ENCODE peak calls at places on chromosomes 11 and 22, in nine cellular contexts. One of them, this sample, is unnamed.

GRCh38 chr11:123577081-123577598 is 77.3 kb downstream of the SCN3B start:
- DNase-seq in prostate gland: peak; percentile 36
- DNase-seq in AG09319: no peak
- DNase-seq in spleen: peak; percentile 92
- DNase-seq in omental fat pad: peak; percentile 58
- DNase-seq in fibroblast of lung: peak; percentile 35
- DNase-seq in coronary artery: no peak
- DNase-seq in fibroblast of mammary gland: peak; percentile 42
- DNase-seq in Calu3: peak; percentile 72
- DNase-seq in this sample: peak; percentile 85

GRCh38 chr11:45737056-45737455 is 67.9 kb upstream of the SLC35C1 start:
- DNase-seq in fibroblast of lung: no peak
- DNase-seq in omental fat pad: no peak
- DNase-seq in prostate gland: no peak
- DNase-seq in fibroblast of mammary gland: peak; percentile 36
- DNase-seq in coronary artery: no peak
- DNase-seq in Calu3: no peak
- DNase-seq in AG09319: no peak
- DNase-seq in spleen: no peak
- DNase-seq in this sample: no peak

GRCh38 chr22:49726701-49727101 is 101.0 kb downstream of the BRD1 start:
- DNase-seq in fibroblast of mammary gland: no peak
- DNase-seq in omental fat pad: no peak
- DNase-seq in prostate gland: no peak
- DNase-seq in AG09319: no peak
- DNase-seq in Calu3: no peak
- DNase-seq in spleen: no peak
- DNase-seq in coronary artery: no peak
- DNase-seq in fibroblast of lung: no peak
- DNase-seq in this sample: no peak

GRCh38 chr22:44620129-44620840 is 81.7 kb upstream of the PRR5 start:
- DNase-seq in omental fat pad: peak; percentile 64
- DNase-seq in coronary artery: no peak
- DNase-seq in fibroblast of lung: peak; percentile 55
- DNase-seq in prostate gland: no peak
- DNase-seq in fibroblast of mammary gland: peak; percentile 55
- DNase-seq in AG09319: no peak
- DNase-seq in Calu3: peak; percentile 41
- DNase-seq in spleen: peak; percentile 92
- DNase-seq in this sample: no peak

GRCh38 chr11:75241906-75242644 is 1.5 kb downstream of the TPBGL start:
- DNase-seq in Calu3: no peak
- DNase-seq in coronary artery: no peak
- DNase-seq in fibroblast of lung: no peak
- DNase-seq in AG09319: no peak
- DNase-seq in fibroblast of mammary gland: no peak
- DNase-seq in prostate gland: no peak
- DNase-seq in omental fat pad: no peak
- DNase-seq in spleen: no peak
- DNase-seq in this sample: peak; percentile 41

GRCh38 chr11:105046898-105047579 is 1.9 kb upstream of the CARD16 start:
- DNase-seq in omental fat pad: no peak
- DNase-seq in fibroblast of lung: peak; percentile 100
- DNase-seq in coronary artery: no peak
- DNase-seq in prostate gland: peak; percentile 15
- DNase-seq in fibroblast of mammary gland: peak; percentile 98
- DNase-seq in spleen: no peak
- DNase-seq in Calu3: peak; percentile 35
- DNase-seq in AG09319: peak; percentile 97
- DNase-seq in this sample: no peak

GRCh38 chr11:117910941-117911630 is 18.1 kb downstream of the TMPRSS13 start:
- DNase-seq in prostate gland: no peak
- DNase-seq in fibroblast of lung: no peak
- DNase-seq in spleen: peak; percentile 48
- DNase-seq in Calu3: no peak
- DNase-seq in omental fat pad: no peak
- DNase-seq in fibroblast of mammary gland: no peak
- DNase-seq in AG09319: no peak
- DNase-seq in coronary artery: peak; percentile 53
- DNase-seq in this sample: no peak

GRCh38 chr11:72671144-72672099 is 2.8 kb downstream of the PDE2A start:
- DNase-seq in fibroblast of mammary gland: no peak
- DNase-seq in omental fat pad: no peak
- DNase-seq in Calu3: no peak
- DNase-seq in fibroblast of lung: no peak
- DNase-seq in AG09319: no peak
- DNase-seq in prostate gland: no peak
- DNase-seq in coronary artery: no peak
- DNase-seq in spleen: no peak
- DNase-seq in this sample: no peak

GRCh38 chr11:41660585-41660984 is 201.1 kb upstream of the LRRC4C start:
- DNase-seq in AG09319: no peak
- DNase-seq in spleen: no peak
- DNase-seq in fibroblast of mammary gland: no peak
- DNase-seq in coronary artery: no peak
- DNase-seq in fibroblast of lung: no peak
- DNase-seq in prostate gland: no peak
- DNase-seq in Calu3: no peak
- DNase-seq in omental fat pad: no peak
- DNase-seq in this sample: no peak

GRCh38 chr11:19656140-19656541 is 56.5 kb upstream of the NAV2 start:
- DNase-seq in fibroblast of lung: no peak
- DNase-seq in AG09319: no peak
- DNase-seq in omental fat pad: no peak
- DNase-seq in fibroblast of mammary gland: no peak
- DNase-seq in spleen: no peak
- DNase-seq in coronary artery: no peak
- DNase-seq in Calu3: no peak
- DNase-seq in prostate gland: peak; percentile 30
- DNase-seq in this sample: no peak

GRCh38 chr11:126339866-126340434 is 15.5 kb upstream of the ST3GAL4 start:
- DNase-seq in spleen: peak; percentile 58
- DNase-seq in omental fat pad: no peak
- DNase-seq in Calu3: peak; percentile 71
- DNase-seq in prostate gland: no peak
- DNase-seq in coronary artery: no peak
- DNase-seq in AG09319: no peak
- DNase-seq in fibroblast of lung: peak; percentile 77
- DNase-seq in fibroblast of mammary gland: peak; percentile 77
- DNase-seq in this sample: no peak

GRCh38 chr11:86811637-86812321 is 11.4 kb downstream of the PRSS23 start:
- DNase-seq in omental fat pad: no peak
- DNase-seq in prostate gland: no peak
- DNase-seq in Calu3: peak; percentile 56
- DNase-seq in fibroblast of lung: peak; percentile 62
- DNase-seq in fibroblast of mammary gland: peak; percentile 79
- DNase-seq in AG09319: no peak
- DNase-seq in coronary artery: no peak
- DNase-seq in spleen: no peak
- DNase-seq in this sample: no peak

GRCh38 chr11:12971955-12972354 is 37.2 kb upstream of the RASSF10 start:
- DNase-seq in omental fat pad: no peak
- DNase-seq in spleen: no peak
- DNase-seq in AG09319: no peak
- DNase-seq in coronary artery: no peak
- DNase-seq in fibroblast of mammary gland: no peak
- DNase-seq in fibroblast of lung: no peak
- DNase-seq in prostate gland: no peak
- DNase-seq in Calu3: no peak
- DNase-seq in this sample: no peak

GRCh38 chr22:43228330-43228729 is 41.4 kb upstream of the TTLL12 start:
- DNase-seq in fibroblast of mammary gland: peak; percentile 18
- DNase-seq in omental fat pad: no peak
- DNase-seq in prostate gland: no peak
- DNase-seq in AG09319: no peak
- DNase-seq in Calu3: peak; percentile 64
- DNase-seq in spleen: no peak
- DNase-seq in coronary artery: no peak
- DNase-seq in fibroblast of lung: peak; percentile 15
- DNase-seq in this sample: peak; percentile 49

GRCh38 chr11:105799728-105800462 is 190.0 kb downstream of the GRIA4 start:
- DNase-seq in Calu3: no peak
- DNase-seq in prostate gland: no peak
- DNase-seq in fibroblast of lung: peak; percentile 23
- DNase-seq in fibroblast of mammary gland: no peak
- DNase-seq in coronary artery: no peak
- DNase-seq in AG09319: no peak
- DNase-seq in omental fat pad: no peak
- DNase-seq in spleen: no peak
- DNase-seq in this sample: no peak

GRCh38 chr11:26551186-26551801 is 20.8 kb downstream of the MUC15 start:
- DNase-seq in coronary artery: no peak
- DNase-seq in spleen: no peak
- DNase-seq in omental fat pad: no peak
- DNase-seq in fibroblast of mammary gland: peak; percentile 63
- DNase-seq in Calu3: no peak
- DNase-seq in fibroblast of lung: peak; percentile 64
- DNase-seq in AG09319: peak; percentile 8
- DNase-seq in prostate gland: no peak
- DNase-seq in this sample: no peak

GRCh38 chr11:122310701-122311100 is 194.7 kb upstream of the BLID start:
- DNase-seq in fibroblast of lung: no peak
- DNase-seq in prostate gland: no peak
- DNase-seq in fibroblast of mammary gland: no peak
- DNase-seq in coronary artery: no peak
- DNase-seq in Calu3: no peak
- DNase-seq in spleen: no peak
- DNase-seq in AG09319: no peak
- DNase-seq in omental fat pad: no peak
- DNase-seq in this sample: no peak

GRCh38 chr11:120245434-120245833 is 5.5 kb downstream of the POU2F3 start:
- DNase-seq in fibroblast of mammary gland: no peak
- DNase-seq in spleen: peak; percentile 7
- DNase-seq in coronary artery: no peak
- DNase-seq in Calu3: no peak
- DNase-seq in prostate gland: no peak
- DNase-seq in AG09319: no peak
- DNase-seq in omental fat pad: no peak
- DNase-seq in fibroblast of lung: no peak
- DNase-seq in this sample: no peak

GRCh38 chr11:10373340-10373739 is 68.5 kb downstream of the ADM start:
- DNase-seq in fibroblast of lung: peak; percentile 54
- DNase-seq in prostate gland: no peak
- DNase-seq in omental fat pad: no peak
- DNase-seq in spleen: no peak
- DNase-seq in fibroblast of mammary gland: peak; percentile 47
- DNase-seq in Calu3: no peak
- DNase-seq in AG09319: no peak
- DNase-seq in coronary artery: no peak
- DNase-seq in this sample: no peak

GRCh38 chr11:65589444-65590239 is 6.0 kb downstream of the KCNK7 start:
- DNase-seq in spleen: peak; percentile 85
- DNase-seq in fibroblast of lung: no peak
- DNase-seq in omental fat pad: no peak
- DNase-seq in AG09319: no peak
- DNase-seq in prostate gland: no peak
- DNase-seq in fibroblast of mammary gland: no peak
- DNase-seq in Calu3: no peak
- DNase-seq in coronary artery: no peak
- DNase-seq in this sample: no peak

GRCh38 chr11:62889484-62890437 is 9.1 kb downstream of the SLC3A2 start:
- DNase-seq in fibroblast of lung: peak; percentile 54
- DNase-seq in fibroblast of mammary gland: peak; percentile 57
- DNase-seq in omental fat pad: no peak
- DNase-seq in coronary artery: no peak
- DNase-seq in AG09319: no peak
- DNase-seq in prostate gland: no peak
- DNase-seq in Calu3: no peak
- DNase-seq in spleen: no peak
- DNase-seq in this sample: no peak
- TF ChIP-seq CTCF in fibroblast of lung: no peak
- TF ChIP-seq CTCF in fibroblast of mammary gland: no peak
- TF ChIP-seq CTCF in omental fat pad: no peak
- TF ChIP-seq CTCF in coronary artery: no peak
- TF ChIP-seq CTCF in AG09319: no peak
- TF ChIP-seq CTCF in prostate gland: no peak
- TF ChIP-seq CTCF in Calu3: no peak
- TF ChIP-seq CTCF in spleen: no peak
- TF ChIP-seq CTCF in this sample: no peak

DNA sequence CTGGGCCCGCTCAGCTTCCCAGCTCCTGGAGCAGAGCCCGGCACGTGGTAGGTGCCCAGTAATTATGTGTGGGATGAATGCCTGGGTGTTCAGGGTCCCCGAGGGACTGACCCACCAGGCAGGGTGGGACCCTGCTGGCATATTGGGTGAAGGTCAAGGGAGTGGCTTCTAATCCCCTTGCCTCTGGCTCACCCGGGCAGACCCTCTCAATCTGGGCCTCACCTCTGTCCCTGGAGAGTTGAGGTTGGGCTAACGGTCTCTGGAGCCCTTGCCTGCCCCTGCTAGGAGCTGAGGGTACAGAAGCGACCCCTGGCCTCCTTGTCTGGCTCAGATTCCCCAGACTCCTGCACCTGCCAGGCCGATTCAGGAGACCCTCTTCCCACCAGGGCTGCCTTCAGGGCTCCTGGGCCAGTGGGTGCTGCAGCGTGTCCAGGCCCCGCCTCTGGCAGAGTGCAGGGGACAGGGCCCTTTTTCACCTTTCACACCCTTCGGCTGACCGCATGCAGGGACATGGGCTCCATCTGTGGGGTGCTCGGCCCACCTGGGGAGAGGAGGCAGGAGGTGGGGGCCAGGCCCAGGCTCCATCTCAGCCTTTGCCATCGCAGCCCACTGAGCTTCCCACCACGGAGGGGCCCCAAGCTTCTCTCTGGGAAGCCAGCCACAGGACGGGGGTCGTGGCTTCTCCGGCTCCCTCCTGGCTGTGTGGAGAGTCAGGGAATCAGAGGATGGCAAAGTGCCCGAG is 3.8 kb upstream of the CTSD start:
- DNase-seq in fibroblast of lung: no peak
- DNase-seq in Calu3: no peak
- DNase-seq in coronary artery: no peak
- DNase-seq in spleen: peak; percentile 69
- DNase-seq in omental fat pad: no peak
- DNase-seq in fibroblast of mammary gland: no peak
- DNase-seq in prostate gland: no peak
- DNase-seq in AG09319: no peak
- DNase-seq in this sample: no peak
- TF ChIP-seq CTCF in fibroblast of lung: no peak
- TF ChIP-seq CTCF in Calu3: no peak
- TF ChIP-seq CTCF in coronary artery: no peak
- TF ChIP-seq CTCF in spleen: no peak
- TF ChIP-seq CTCF in omental fat pad: no peak
- TF ChIP-seq CTCF in fibroblast of mammary gland: no peak
- TF ChIP-seq CTCF in prostate gland: no peak
- TF ChIP-seq CTCF in AG09319: no peak
- TF ChIP-seq CTCF in this sample: no peak

GRCh38 chr11:128621491-128622136 is 34.3 kb upstream of the ETS1 start:
- DNase-seq in prostate gland: no peak
- DNase-seq in spleen: no peak
- DNase-seq in coronary artery: no peak
- DNase-seq in fibroblast of lung: peak; percentile 97
- DNase-seq in AG09319: peak; percentile 49
- DNase-seq in omental fat pad: no peak
- DNase-seq in fibroblast of mammary gland: peak; percentile 99
- DNase-seq in Calu3: no peak
- DNase-seq in this sample: no peak
- TF ChIP-seq CTCF in prostate gland: no peak
- TF ChIP-seq CTCF in spleen: no peak
- TF ChIP-seq CTCF in coronary artery: no peak
- TF ChIP-seq CTCF in fibroblast of lung: no peak
- TF ChIP-seq CTCF in AG09319: no peak
- TF ChIP-seq CTCF in omental fat pad: no peak
- TF ChIP-seq CTCF in fibroblast of mammary gland: no peak
- TF ChIP-seq CTCF in Calu3: no peak
- TF ChIP-seq CTCF in this sample: no peak

GRCh38 chr22:46845281-46846153 is 83.1 kb downstream of the TBC1D22A start:
- DNase-seq in fibroblast of lung: peak; percentile 86
- DNase-seq in prostate gland: no peak
- DNase-seq in coronary artery: peak; percentile 57
- DNase-seq in Calu3: no peak
- DNase-seq in omental fat pad: no peak
- DNase-seq in AG09319: no peak
- DNase-seq in spleen: no peak
- DNase-seq in fibroblast of mammary gland: peak; percentile 68
- DNase-seq in this sample: no peak
- TF ChIP-seq CTCF in fibroblast of lung: peak; percentile 55
- TF ChIP-seq CTCF in prostate gland: no peak
- TF ChIP-seq CTCF in coronary artery: no peak
- TF ChIP-seq CTCF in Calu3: no peak
- TF ChIP-seq CTCF in omental fat pad: no peak
- TF ChIP-seq CTCF in AG09319: peak; percentile 58
- TF ChIP-seq CTCF in spleen: no peak
- TF ChIP-seq CTCF in fibroblast of mammary gland: peak; percentile 61
- TF ChIP-seq CTCF in this sample: peak; percentile 10

This sample was measured in D721Med.